ENCODE peak calls at places on chromosome 14, in ten cellular contexts. M is erythroblast; Q is psoas muscle; K is activated CD8-positive, alpha-beta memory T cell treated with anti-CD3 and anti-CD28 coated beads for 1 hour; F is stimulated activated CD4-positive, alpha-beta T cell treated with anti-CD3 and anti-CD28 coated beads, Interleukin-15, amount 100 ng/mL, for 1 hour; Y is upper lobe of left lung; L is activated naive CD4-positive, alpha-beta T cell treated with anti-CD3 and anti-CD28 coated beads, Interleukin-2, amount 10 ng/mL, durations not matched to agents 7 days and 5 days; C is nucleus accumbens; I is foreskin fibroblast; G is stromal cell of bone marrow. O is an unnamed sample.

GRCh38 chr14:56121786-56122185 is 3.6 kb downstream of the PELI2 start:
- DNase-seq in M (no peak), Q (no peak), K (no peak), F (no peak), Y (no peak), L (no peak), C (no peak), I (no peak), G (no peak), O (no peak)

GRCh38 chr14:77912754-77913556 is 113.0 kb downstream of the ADCK1 start:
- DNase-seq in M (no peak), Q (peak), K (no peak), F (no peak), Y (no peak), L (no peak), C (no peak), I (no peak), G (no peak), O (no peak)

GRCh38 chr14:73739899-73740685 is 25.9 kb upstream of the PNMA1 start:
- DNase-seq in M (no peak), Q (peak), K (no peak), F (no peak), Y (no peak), L (no peak), C (no peak), I (no peak), G (no peak), O (no peak)

GRCh38 chr14:75934998-75935628 is 46.7 kb downstream of the TGFB3 start:
- DNase-seq in M (no peak), Q (no peak), K (no peak), F (no peak), Y (no peak), L (no peak), C (no peak), I (no peak), G (no peak), O (no peak)

GRCh38 chr14:65972346-65972745 is 513.8 kb upstream of the CCDC196 start:
- DNase-seq in M (no peak), Q (no peak), K (no peak), F (no peak), Y (no peak), L (no peak), C (no peak), I (peak), G (no peak), O (no peak)

GRCh38 chr14:34051966-34052657 is 101.2 kb upstream of the EGLN3 start:
- DNase-seq in M (no peak), Q (no peak), K (no peak), F (no peak), Y (no peak), L (peak), C (no peak), I (no peak), G (no peak), O (no peak)

GRCh38 chr14:94019329-94019728 is 6.8 kb upstream of the OTUB2 start:
- DNase-seq in M (no peak), Q (no peak), K (no peak), F (no peak), Y (no peak), L (no peak), C (no peak), I (no peak), G (no peak), O (no peak)

GRCh38 chr14:20760950-20761349 is 7.3 kb upstream of the EDDM3B start:
- DNase-seq in M (no peak), Q (no peak), K (no peak), F (no peak), Y (no peak), L (no peak), C (no peak), I (no peak), G (no peak), O (no peak)

GRCh38 chr14:91829511-91829910 is 37.8 kb downstream of the TC2N start:
- DNase-seq in M (no peak), Q (no peak), K (no peak), F (no peak), Y (no peak), L (no peak), C (no peak), I (no peak), G (no peak), O (no peak)

GRCh38 chr14:96362071-96362964 is 823 bp downstream of the ATG2B start:
- DNase-seq in M (peak), Q (no peak), K (peak), F (peak), Y (peak), L (peak), C (no peak), I (peak), G (peak), O (peak)

GRCh38 chr14:104390221-104390931 is 189.2 kb upstream of the C14orf180 start:
- DNase-seq in M (no peak), Q (peak), K (no peak), F (no peak), Y (no peak), L (no peak), C (no peak), I (no peak), G (no peak), O (no peak)

GRCh38 chr14:89489796-89490506 is 72.9 kb upstream of the FOXN3 start:
- DNase-seq in M (no peak), Q (no peak), K (no peak), F (no peak), Y (no peak), L (no peak), C (no peak), I (peak), G (no peak), O (peak)

GRCh38 chr14:64695071-64695470 is 9.2 kb upstream of the PLEKHG3 start:
- DNase-seq in M (no peak), Q (no peak), K (no peak), F (no peak), Y (no peak), L (no peak), C (no peak), I (no peak), G (no peak), O (no peak)

GRCh38 chr14:104263671-104264358 is 125.4 kb downstream of the KIF26A start:
- DNase-seq in M (no peak), Q (no peak), K (no peak), F (no peak), Y (peak), L (peak), C (no peak), I (no peak), G (no peak), O (no peak)

GRCh38 chr14:68978550-68978911 is 571 bp downstream of the ACTN1 start:
- DNase-seq in M (no peak), Q (peak), K (peak), F (no peak), Y (peak), L (peak), C (no peak), I (peak), G (no peak), O (no peak)

GRCh38 chr14:66606826-66607225 is 98.9 kb downstream of the GPHN start:
- DNase-seq in M (no peak), Q (no peak), K (no peak), F (no peak), Y (no peak), L (no peak), C (no peak), I (no peak), G (no peak), O (no peak)

GRCh38 chr14:29521526-29522137 is 406.0 kb downstream of the PRKD1 start:
- DNase-seq in M (peak), Q (no peak), K (no peak), F (no peak), Y (no peak), L (no peak), C (no peak), I (no peak), G (no peak), O (no peak)

GRCh38 chr14:46488374-46488773 is 163.2 kb downstream of the RPL10L start:
- DNase-seq in M (no peak), Q (no peak), K (no peak), F (no peak), Y (no peak), L (no peak), C (no peak), I (no peak), G (no peak), O (no peak)

GRCh38 chr14:98323850-98324249 is 948.1 kb downstream of the BCL11B start:
- DNase-seq in M (no peak), Q (no peak), K (no peak), F (no peak), Y (no peak), L (no peak), C (no peak), I (no peak), G (no peak), O (no peak)

GRCh38 chr14:89767861-89768268 is 186.7 kb downstream of the EFCAB11 start:
- DNase-seq in M (peak), Q (no peak), K (peak), F (peak), Y (no peak), L (peak), C (no peak), I (peak), G (peak), O (no peak)

O was measured in anterior cingulate cortex.